ENCODE peak calls at places on chromosomes 13 and 19, in ten cellular contexts. I, L, P, F, B, C, T, Q, V and G are unnamed samples.

GRCh38 chr19:20167020-20167644 is at the start of gene ZNF486:
- DNase-seq in I (peak), L (peak), P (peak), F (peak), B (peak), C (peak), T (peak), Q (peak), V (peak), G (no peak)

GRCh38 chr19:54332149-54332548 is 6.8 kb downstream of the LILRA4 start:
- DNase-seq in I (no peak), L (no peak), P (no peak), F (no peak), B (no peak), C (no peak), T (no peak), Q (no peak), V (no peak), G (no peak)

GRCh38 chr13:74134777-74135305 is 637 bp upstream of the KLF12 start:
- DNase-seq in I (peak), L (peak), P (peak), F (peak), B (peak), C (no peak), T (no peak), Q (peak), V (no peak), G (peak)

GRCh38 chr19:50791594-50792245 is 1.5 kb downstream of the ACP4 start:
- DNase-seq in I (no peak), L (no peak), P (no peak), F (no peak), B (no peak), C (no peak), T (no peak), Q (peak), V (no peak), G (peak)

GRCh38 chr13:79861731-79862130 is 380.8 kb downstream of the NDFIP2 start:
- DNase-seq in I (no peak), L (no peak), P (no peak), F (no peak), B (no peak), C (no peak), T (no peak), Q (no peak), V (no peak), G (no peak)

GRCh38 chr19:54478677-54479266 is 5.7 kb upstream of the CDC42EP5 start:
- DNase-seq in I (no peak), L (peak), P (no peak), F (no peak), B (no peak), C (no peak), T (peak), Q (peak), V (peak), G (peak)

GRCh38 chr19:4445963-4446668 is 11.5 kb downstream of the UBXN6 start:
- DNase-seq in I (no peak), L (no peak), P (no peak), F (no peak), B (no peak), C (no peak), T (no peak), Q (no peak), V (no peak), G (no peak)

GRCh38 chr13:105139380-105140285 is 1395.8 kb downstream of the EFNB2 start:
- DNase-seq in I (peak), L (peak), P (peak), F (no peak), B (no peak), C (peak), T (peak), Q (no peak), V (no peak), G (no peak)

GRCh38 chr19:48497728-48498575 is 13.7 kb downstream of the LMTK3 start:
- DNase-seq in I (no peak), L (no peak), P (no peak), F (no peak), B (no peak), C (no peak), T (no peak), Q (no peak), V (no peak), G (no peak)

GRCh38 chr19:3450796-3451411 is 29.4 kb downstream of the SMIM24 start:
- DNase-seq in I (peak), L (no peak), P (peak), F (peak), B (peak), C (no peak), T (no peak), Q (peak), V (peak), G (peak)

GRCh38 chr13:59531571-59532091 is 632.1 kb downstream of the DIAPH3 start:
- DNase-seq in I (peak), L (peak), P (peak), F (peak), B (peak), C (no peak), T (peak), Q (peak), V (peak), G (peak)

GRCh38 chr13:111602874-111603273 is 282.4 kb downstream of the TEX29 start:
- DNase-seq in I (no peak), L (no peak), P (no peak), F (no peak), B (no peak), C (no peak), T (peak), Q (no peak), V (no peak), G (no peak)

GRCh38 chr13:48086272-48086671 is 8.6 kb downstream of the MED4 start:
- DNase-seq in I (no peak), L (no peak), P (no peak), F (no peak), B (no peak), C (no peak), T (no peak), Q (no peak), V (no peak), G (no peak)

GRCh38 chr19:54608205-54608604 is 14.8 kb downstream of the LILRA1 start:
- DNase-seq in I (no peak), L (no peak), P (no peak), F (no peak), B (no peak), C (no peak), T (no peak), Q (no peak), V (no peak), G (no peak)

GRCh38 chr13:75180805-75181455 is 301.0 kb downstream of the TBC1D4 start:
- DNase-seq in I (no peak), L (no peak), P (no peak), F (no peak), B (no peak), C (no peak), T (no peak), Q (peak), V (peak), G (peak)

GRCh38 chr19:16394681-16395375 is 70.2 kb downstream of the KLF2 start:
- DNase-seq in I (no peak), L (no peak), P (no peak), F (no peak), B (no peak), C (no peak), T (no peak), Q (no peak), V (peak), G (no peak)

GRCh38 chr19:33401683-33402420 is 28.3 kb downstream of the CEBPG start:
- DNase-seq in I (peak), L (no peak), P (no peak), F (no peak), B (no peak), C (no peak), T (no peak), Q (no peak), V (no peak), G (no peak)

GRCh38 chr19:17616686-17616960 is 61.2 kb downstream of the COLGALT1 start:
- DNase-seq in I (no peak), L (no peak), P (no peak), F (no peak), B (no peak), C (no peak), T (no peak), Q (no peak), V (no peak), G (no peak)

GRCh38 chr13:94414141-94414540 is 65.3 kb downstream of the DCT start:
- DNase-seq in I (no peak), L (no peak), P (no peak), F (no peak), B (no peak), C (no peak), T (no peak), Q (no peak), V (no peak), G (no peak)

GRCh38 chr13:54175470-54175869 is 1146.9 kb downstream of the OLFM4 start:
- DNase-seq in I (no peak), L (no peak), P (no peak), F (no peak), B (no peak), C (no peak), T (no peak), Q (no peak), V (no peak), G (no peak)

GRCh38 chr19:56393119-56394012 is at the start of gene ZNF582:
- DNase-seq in I (peak), L (peak), P (peak), F (peak), B (peak), C (peak), T (peak), Q (peak), V (peak), G (no peak)

GRCh38 chr19:7502552-7502951 is 13.4 kb upstream of the ZNF358 start:
- DNase-seq in I (no peak), L (no peak), P (no peak), F (no peak), B (no peak), C (no peak), T (no peak), Q (no peak), V (no peak), G (no peak)

GRCh38 chr13:30743319-30744055 is 8.1 kb downstream of the ALOX5AP start:
- DNase-seq in I (no peak), L (no peak), P (peak), F (peak), B (peak), C (no peak), T (no peak), Q (peak), V (peak), G (peak)

GRCh38 chr19:2917275-2918184 is 16.8 kb downstream of the ZNF57 start:
- DNase-seq in I (no peak), L (no peak), P (no peak), F (no peak), B (no peak), C (no peak), T (no peak), Q (no peak), V (no peak), G (no peak)

GRCh38 chr19:52248256-52248655 is 21.1 kb upstream of the ZNF766 start:
- DNase-seq in I (peak), L (peak), P (peak), F (peak), B (no peak), C (peak), T (peak), Q (peak), V (peak), G (peak)

GRCh38 chr13:40496035-40496810 is 170.2 kb downstream of the FOXO1 start:
- DNase-seq in I (no peak), L (no peak), P (no peak), F (no peak), B (no peak), C (peak), T (no peak), Q (no peak), V (peak), G (no peak)

GRCh38 chr19:17058236-17058635 is 17.0 kb downstream of the HAUS8 start:
- DNase-seq in I (no peak), L (no peak), P (no peak), F (no peak), B (no peak), C (no peak), T (no peak), Q (peak), V (no peak), G (no peak)